ENCODE peak calls at places on chromosomes 1 and 21, in four cellular contexts. I, C, M and H are unnamed samples.

GRCh38 chr1:197924516-197925123 is 7.4 kb downstream of the LHX9 start:
- DNase-seq in I (peak), C (no peak), M (peak), H (peak)

GRCh38 chr1:67853704-67854103 is 20.4 kb upstream of the GNG12 start:
- DNase-seq in I (peak), C (no peak), M (peak), H (peak)

GRCh38 chr1:58814251-58815068 is 30.6 kb upstream of the JUN start:
- DNase-seq in I (no peak), C (no peak), M (peak), H (no peak)

GRCh38 chr21:26846036-26846931 is 1.1 kb upstream of the ADAMTS1 start:
- DNase-seq in I (peak), C (no peak), M (peak), H (peak)

GRCh38 chr1:22773981-22774471 is 63.4 kb downstream of the EPHB2 start:
- DNase-seq in I (peak), C (no peak), M (no peak), H (peak)

GRCh38 chr1:10975567-10976326 is 36.7 kb upstream of the TARDBP start:
- DNase-seq in I (peak), C (no peak), M (peak), H (peak)

GRCh38 chr1:109762039-109762585 is 1.6 kb downstream of the EPS8L3 start:
- DNase-seq in I (no peak), C (no peak), M (no peak), H (no peak)

GRCh38 chr21:36385909-36386642 is 884 bp downstream of the CHAF1B start:
- DNase-seq in I (peak), C (no peak), M (no peak), H (peak)

GRCh38 chr1:219498666-219499065 is 114.2 kb downstream of the ZC3H11B start:
- DNase-seq in I (peak), C (no peak), M (no peak), H (peak)

GRCh38 chr1:12528021-12528852 is 89.8 kb downstream of the DHRS3 start:
- DNase-seq in I (peak), C (no peak), M (peak), H (peak)

GRCh38 chr1:162561616-162562451 is at the start of gene UAP1:
- DNase-seq in I (peak), C (no peak), M (peak), H (no peak)

GRCh38 chr1:92329356-92330129 is 30.7 kb downstream of the RPAP2 start:
- DNase-seq in I (peak), C (no peak), M (peak), H (peak)

GRCh38 chr1:82778612-82779011 is 977.9 kb downstream of the ADGRL2 start:
- DNase-seq in I (no peak), C (no peak), M (peak), H (no peak)

GRCh38 chr1:11215018-11216005 is 26.2 kb downstream of the ANGPTL7 start:
- DNase-seq in I (no peak), C (no peak), M (no peak), H (no peak)

GRCh38 chr1:67608661-67609571 is 76.1 kb upstream of the GADD45A start:
- DNase-seq in I (peak), C (no peak), M (peak), H (peak)

GRCh38 chr21:40886006-40886405 is 39.0 kb upstream of the DSCAM start:
- DNase-seq in I (no peak), C (no peak), M (no peak), H (no peak)

GRCh38 chr1:116508984-116509980 is 61.5 kb downstream of the CD58 start:
- DNase-seq in I (peak), C (peak), M (peak), H (peak)

GRCh38 chr1:84991097-84991890 is 5.6 kb downstream of the MCOLN2 start:
- DNase-seq in I (no peak), C (no peak), M (no peak), H (no peak)

GRCh38 chr1:87644033-87644432 is 315.4 kb downstream of the LMO4 start:
- DNase-seq in I (peak), C (no peak), M (peak), H (no peak)

GRCh38 chr1:236038034-236038433 is 26.9 kb downstream of the NID1 start:
- DNase-seq in I (no peak), C (no peak), M (no peak), H (no peak)

GRCh38 chr1:220432408-220432807 is 95.5 kb upstream of the MARK1 start:
- DNase-seq in I (peak), C (no peak), M (peak), H (no peak)

GRCh38 chr1:14970115-14970798 is 183.3 kb upstream of the TMEM51 start:
- DNase-seq in I (peak), C (peak), M (peak), H (peak)

GRCh38 chr1:18332626-18333025 is 148.1 kb upstream of the KLHDC7A start:
- DNase-seq in I (no peak), C (no peak), M (no peak), H (no peak)

GRCh38 chr1:29655145-29655544 is 418.8 kb downstream of the PTPRU start:
- DNase-seq in I (no peak), C (no peak), M (no peak), H (no peak)

GRCh38 chr21:33384851-33385331 is 18.3 kb upstream of the IFNGR2 start:
- DNase-seq in I (no peak), C (peak), M (peak), H (no peak)

GRCh38 chr1:22829001-22829989 is 118.7 kb downstream of the EPHB2 start:
- DNase-seq in I (no peak), C (no peak), M (peak), H (no peak)